ENCODE peak calls at places on chromosomes 11 and 22, in nine cellular contexts. F is left ventricle myocardium inferior; Y is H1; D is stimulated activated CD8-positive, alpha-beta memory T cell treated with anti-CD3 and anti-CD28 coated beads, Interleukin-15, amount 100 ng/mL, for 1 hour; H is brain pericyte; M is posterior cingulate gyrus; C is COR-L47; S is H7; V is neuronal stem cell. L is an unnamed sample.

GRCh38 chr22:31938258-31938657 is 6.1 kb upstream of the YWHAH start:
- DNase-seq in F (no peak), Y (no peak), D (no peak), H (no peak), M (no peak), C (no peak), S (no peak), V (no peak), L (no peak)

GRCh38 chr11:109306322-109306721 is 115.7 kb upstream of the C11orf87 start:
- DNase-seq in F (no peak), Y (no peak), D (no peak), H (no peak), M (no peak), C (no peak), S (no peak), V (no peak), L (no peak)

GRCh38 chr11:123681007-123681406 is 26.6 kb upstream of the SCN3B start:
- DNase-seq in F (no peak), Y (no peak), D (no peak), H (no peak), M (no peak), C (no peak), S (no peak), V (no peak), L (no peak)

GRCh38 chr11:17561111-17561415 is 14.0 kb downstream of the OTOG start:
- DNase-seq in F (no peak), Y (no peak), D (no peak), H (no peak), M (no peak), C (no peak), S (no peak), V (no peak), L (no peak)

GRCh38 chr11:106827687-106828086 is 190.6 kb downstream of the GUCY1A2 start:
- DNase-seq in F (no peak), Y (no peak), D (no peak), H (no peak), M (no peak), C (no peak), S (no peak), V (no peak), L (no peak)

GRCh38 chr11:108593214-108593909 is at the start of gene EXPH5:
- DNase-seq in F (peak), Y (peak), D (peak), H (no peak), M (peak), C (peak), S (peak), V (peak), L (peak)

GRCh38 chr11:111298466-111299110 is at the start of gene POU2AF3:
- DNase-seq in F (no peak), Y (no peak), D (no peak), H (no peak), M (peak), C (no peak), S (peak), V (no peak), L (no peak)

GRCh38 chr11:76206327-76207081 is at the start of gene WNT11:
- DNase-seq in F (peak), Y (no peak), D (no peak), H (no peak), M (no peak), C (peak), S (peak), V (peak), L (peak)

GRCh38 chr22:37896939-37897338 is 9.2 kb upstream of the MICALL1 start:
- DNase-seq in F (no peak), Y (no peak), D (no peak), H (no peak), M (no peak), C (no peak), S (no peak), V (no peak), L (no peak)

GRCh38 chr22:28016781-28017557 is 97.9 kb upstream of the PITPNB start:
- DNase-seq in F (peak), Y (no peak), D (no peak), H (no peak), M (no peak), C (no peak), S (peak), V (no peak), L (peak)

GRCh38 chr22:31241936-31242335 is 29.8 kb downstream of the LIMK2 start:
- DNase-seq in F (no peak), Y (no peak), D (no peak), H (no peak), M (no peak), C (no peak), S (no peak), V (no peak), L (no peak)

GRCh38 chr11:120643254-120643653 is 131.7 kb downstream of the GRIK4 start:
- DNase-seq in F (no peak), Y (no peak), D (no peak), H (no peak), M (no peak), C (no peak), S (no peak), V (no peak), L (peak)

GRCh38 chr22:25928038-25928437 is 186.1 kb downstream of the MYO18B start:
- DNase-seq in F (no peak), Y (no peak), D (no peak), H (no peak), M (no peak), C (peak), S (no peak), V (no peak), L (no peak)

GRCh38 chr11:111845256-111846028 is 25.9 kb downstream of the ALG9 start:
- DNase-seq in F (no peak), Y (no peak), D (no peak), H (no peak), M (no peak), C (no peak), S (no peak), V (no peak), L (no peak)

GRCh38 chr11:130469181-130469580 is 20.7 kb downstream of the ADAMTS15 start:
- DNase-seq in F (no peak), Y (no peak), D (no peak), H (no peak), M (no peak), C (no peak), S (peak), V (no peak), L (no peak)

GRCh38 chr22:22519591-22519990 is 479 bp downstream of the ZNF280A start:
- DNase-seq in F (no peak), Y (no peak), D (no peak), H (no peak), M (no peak), C (no peak), S (peak), V (no peak), L (no peak)

GRCh38 chr11:71117311-71117710 is 135.1 kb downstream of the SHANK2 start:
- DNase-seq in F (no peak), Y (no peak), D (no peak), H (no peak), M (no peak), C (no peak), S (no peak), V (no peak), L (no peak)

GRCh38 chr11:128227466-128227865 is 359.9 kb downstream of the ETS1 start:
- DNase-seq in F (no peak), Y (no peak), D (no peak), H (no peak), M (no peak), C (no peak), S (no peak), V (no peak), L (no peak)

GRCh38 chr22:27790396-27791216 is 10.9 kb downstream of the MN1 start:
- DNase-seq in F (no peak), Y (no peak), D (no peak), H (no peak), M (no peak), C (no peak), S (no peak), V (no peak), L (no peak)

GRCh38 chr11:84721561-84721961 is 905.6 kb downstream of the DLG2 start:
- DNase-seq in F (no peak), Y (no peak), D (no peak), H (no peak), M (peak), C (no peak), S (no peak), V (no peak), L (no peak)

GRCh38 chr11:33310720-33311500 is 53.7 kb downstream of the HIPK3 start:
- DNase-seq in F (no peak), Y (peak), D (no peak), H (peak), M (no peak), C (no peak), S (peak), V (no peak), L (no peak)

GRCh38 chr11:15800121-15800800 is 556.1 kb downstream of the SOX6 start:
- DNase-seq in F (peak), Y (no peak), D (no peak), H (no peak), M (peak), C (no peak), S (no peak), V (no peak), L (no peak)